ENCODE peak calls at places on chromosomes 4 and X, in six cellular contexts. I, R, E, Z, D and S are unnamed samples.

GRCh38 chrX:44019911-44020310 is 46.7 kb upstream of the NDP start:
- DNase-seq in I (no peak), R (no peak), E (no peak), Z (no peak), D (no peak), S (no peak)

GRCh38 chr4:7581477-7581876 is 146.7 kb upstream of the PSAPL1 start:
- DNase-seq in I (no peak), R (peak; percentile 59), E (no peak), Z (peak; percentile 4), D (no peak), S (peak; percentile 2)

GRCh38 chr4:67891645-67892044 is 7.8 kb upstream of the TMPRSS11D start:
- DNase-seq in I (no peak), R (no peak), E (no peak), Z (no peak), D (no peak), S (no peak)

GRCh38 chrX:8204169-8204935 is 33.3 kb upstream of the VCX2 start:
- DNase-seq in I (no peak), R (no peak), E (no peak), Z (no peak), D (no peak), S (no peak)

GRCh38 chr4:98506462-98507132 is 151.8 kb downstream of the TSPAN5 start:
- DNase-seq in I (no peak), R (peak; percentile 39), E (no peak), Z (no peak), D (no peak), S (no peak)

GRCh38 chrX:138847930-138848329 is 136.4 kb upstream of the FGF13 start:
- DNase-seq in I (no peak), R (no peak), E (no peak), Z (no peak), D (no peak), S (peak; percentile 1)

GRCh38 chr4:1504786-1505500 is 98.7 kb upstream of the NKX1-1 start:
- DNase-seq in I (no peak), R (no peak), E (no peak), Z (no peak), D (no peak), S (no peak)

GRCh38 chr4:150176559-150176958 is 98.3 kb downstream of the DCLK2 start:
- DNase-seq in I (no peak), R (no peak), E (no peak), Z (no peak), D (no peak), S (no peak)

GRCh38 chr4:88448905-88449689 is 7.8 kb upstream of the HERC5 start:
- DNase-seq in I (no peak), R (no peak), E (no peak), Z (no peak), D (peak; percentile 32), S (no peak)

GRCh38 chr4:37381040-37381668 is 136.6 kb downstream of the NWD2 start:
- DNase-seq in I (no peak), R (no peak), E (no peak), Z (no peak), D (no peak), S (no peak)

GRCh38 chr4:21845663-21846062 is 102.9 kb downstream of the KCNIP4 start:
- DNase-seq in I (no peak), R (no peak), E (no peak), Z (no peak), D (no peak), S (no peak)

GRCh38 chr4:108744307-108744706 is 18.5 kb downstream of the ETNPPL start:
- DNase-seq in I (no peak), R (no peak), E (no peak), Z (no peak), D (no peak), S (no peak)

GRCh38 chr4:88452941-88453340 is 4.0 kb upstream of the HERC5 start:
- DNase-seq in I (no peak), R (no peak), E (no peak), Z (no peak), D (no peak), S (no peak)

GRCh38 chrX:15336023-15336413 is 695 bp upstream of the PIGA start:
- DNase-seq in I (no peak), R (no peak), E (no peak), Z (no peak), D (no peak), S (peak; percentile 24)

GRCh38 chr4:79831701-79832514 is 241.1 kb downstream of the ANTXR2 start:
- DNase-seq in I (no peak), R (no peak), E (no peak), Z (no peak), D (no peak), S (peak; percentile 78)

GRCh38 chr4:64417974-64418373 is 8.7 kb upstream of the TECRL start:
- DNase-seq in I (no peak), R (no peak), E (no peak), Z (no peak), D (no peak), S (no peak)

GRCh38 chr4:160202802-160203201 is 1099.9 kb downstream of the RAPGEF2 start:
- DNase-seq in I (no peak), R (no peak), E (no peak), Z (no peak), D (no peak), S (no peak)

GRCh38 chr4:84379881-84380618 is 119.0 kb downstream of the NKX6-1 start:
- DNase-seq in I (peak; percentile 69), R (no peak), E (no peak), Z (no peak), D (no peak), S (no peak)

GRCh38 chr4:42844422-42844821 is 48.1 kb upstream of the GRXCR1 start:
- DNase-seq in I (no peak), R (no peak), E (no peak), Z (no peak), D (no peak), S (no peak)

GRCh38 chr4:105453550-105454201 is 20.2 kb downstream of the PPA2 start:
- DNase-seq in I (no peak), R (no peak), E (no peak), Z (no peak), D (no peak), S (no peak)

GRCh38 chrX:143669395-143669794 is 33.5 kb upstream of the SLITRK4 start:
- DNase-seq in I (no peak), R (no peak), E (no peak), Z (no peak), D (no peak), S (no peak)

GRCh38 chr4:165663411-165663810 is 209.6 kb upstream of the TLL1 start:
- DNase-seq in I (no peak), R (no peak), E (no peak), Z (no peak), D (no peak), S (no peak)

GRCh38 chr4:142278171-142278570 is 567.9 kb downstream of the INPP4B start:
- DNase-seq in I (no peak), R (no peak), E (no peak), Z (no peak), D (no peak), S (no peak)

GRCh38 chr4:147370881-147371280 is 110.0 kb upstream of the EDNRA start:
- DNase-seq in I (no peak), R (no peak), E (no peak), Z (no peak), D (peak; percentile 71), S (no peak)

GRCh38 chr4:1654216-1654945 is 29.7 kb downstream of the FAM53A start:
- DNase-seq in I (no peak), R (no peak), E (no peak), Z (no peak), D (no peak), S (no peak)

GRCh38 chr4:27011401-27011800 is 150.8 kb downstream of the STIM2 start:
- DNase-seq in I (no peak), R (no peak), E (no peak), Z (no peak), D (no peak), S (no peak)

GRCh38 chr4:166421556-166422156 is 548.6 kb downstream of the TLL1 start:
- DNase-seq in I (no peak), R (no peak), E (peak; percentile 39), Z (no peak), D (no peak), S (no peak)

GRCh38 chr4:52266537-52267137 is 215.5 kb downstream of the SPATA18 start:
- DNase-seq in I (no peak), R (no peak), E (no peak), Z (no peak), D (no peak), S (no peak)